ENCODE peak calls at places on chromosomes 13 and 19, in four cellular contexts. P is WERI-Rb-1, W is MCF 10A, I is lung. G is an unnamed sample.

GRCh38 chr19:14375055-14375581 is 6.1 kb upstream of the ADGRE5 start:
- DNase-seq in P (no peak), W (no peak), I (peak), G (peak)

GRCh38 chr19:11410682-11411081 is 8.4 kb downstream of the RGL3 start:
- DNase-seq in P (no peak), W (no peak), I (no peak), G (no peak)

GRCh38 chr19:51127755-51128154 is 3.0 kb downstream of the SIGLEC9 start:
- DNase-seq in P (no peak), W (no peak), I (no peak), G (no peak)

GRCh38 chr13:96065851-96066250 is 12.7 kb upstream of the UGGT2 start:
- DNase-seq in P (no peak), W (no peak), I (no peak), G (no peak)

GRCh38 chr13:41284512-41285288 is 21.3 kb upstream of the MTRF1 start:
- DNase-seq in P (no peak), W (peak), I (no peak), G (no peak)

GRCh38 chr19:1284293-1284978 is 1.2 kb upstream of the EFNA2 start:
- DNase-seq in P (no peak), W (no peak), I (no peak), G (no peak)

GRCh38 chr13:50676602-50677001 is 166.9 kb downstream of the DLEU7 start:
- DNase-seq in P (no peak), W (no peak), I (no peak), G (no peak)

GRCh38 chr13:93777504-93777903 is 550.9 kb downstream of the GPC6 start:
- DNase-seq in P (no peak), W (no peak), I (no peak), G (no peak)

GRCh38 chr19:19403373-19403901 is 2.0 kb upstream of the GATAD2A start:
- DNase-seq in P (no peak), W (peak), I (no peak), G (no peak)

GRCh38 chr13:95784161-95784880 is 107.4 kb downstream of the DNAJC3 start:
- DNase-seq in P (no peak), W (peak), I (no peak), G (no peak)

GRCh38 chr19:43618921-43619261 is 538 bp downstream of the ZNF428 start:
- DNase-seq in P (peak), W (no peak), I (no peak), G (no peak)

GRCh38 chr19:58021541-58022282 is 12.1 kb upstream of the ZSCAN1 start:
- DNase-seq in P (peak), W (no peak), I (peak), G (no peak)

GRCh38 chr19:58024661-58025060 is 9.2 kb upstream of the ZSCAN1 start:
- DNase-seq in P (no peak), W (no peak), I (no peak), G (no peak)

GRCh38 chr19:58020129-58020528 is 13.7 kb upstream of the ZSCAN1 start:
- DNase-seq in P (no peak), W (no peak), I (no peak), G (no peak)

GRCh38 chr19:58020985-58021384 is 12.8 kb upstream of the ZSCAN1 start:
- DNase-seq in P (no peak), W (peak), I (no peak), G (no peak)

GRCh38 chr19:58022283-58022660 is 11.6 kb upstream of the ZSCAN1 start:
- DNase-seq in P (no peak), W (no peak), I (no peak), G (no peak)
- TF ChIP-seq CTCF in P (no peak), W (no peak), I (no peak), G (no peak)

GRCh38 chr19:35692010-35692409 is 12.3 kb upstream of the ZBTB32 start:
- DNase-seq in P (no peak), W (no peak), I (no peak), G (no peak)
- TF ChIP-seq CTCF in P (no peak), W (no peak), I (no peak), G (no peak)

GRCh38 chr19:17005000-17005399 is 21.6 kb downstream of the CPAMD8 start:
- DNase-seq in P (no peak), W (no peak), I (no peak), G (no peak)
- TF ChIP-seq CTCF in P (peak), W (no peak), I (no peak), G (peak)

GRCh38 chr13:29494520-29494919 is 101.0 kb downstream of the SLC7A1 start:
- DNase-seq in P (no peak), W (no peak), I (no peak), G (no peak)
- TF ChIP-seq CTCF in P (no peak), W (no peak), I (no peak), G (no peak)